ENCODE peak calls at places on chromosomes 6 and 20, in five cellular contexts. One of them, this sample, is unnamed.

GRCh38 chr6:19692506-19693298 is 144.5 kb upstream of the ID4 start:
- DNase-seq in body of pancreas: no peak
- DNase-seq in progenitor cell of endocrine pancreas: no peak
- DNase-seq in stimulated activated CD8-positive, alpha-beta memory T cell treated with anti-CD3 and anti-CD28 coated beads, Interleukin-15, amount 100 ng/mL, for 48 hours: no peak
- DNase-seq in omental fat pad: no peak
- DNase-seq in this sample: no peak

GRCh38 chr20:21562656-21563055 is 48.8 kb upstream of the NKX2-2 start:
- DNase-seq in body of pancreas: no peak
- DNase-seq in progenitor cell of endocrine pancreas: no peak
- DNase-seq in stimulated activated CD8-positive, alpha-beta memory T cell treated with anti-CD3 and anti-CD28 coated beads, Interleukin-15, amount 100 ng/mL, for 48 hours: no peak
- DNase-seq in omental fat pad: no peak
- DNase-seq in this sample: no peak

GRCh38 chr6:125904871-125905270 is 51.7 kb upstream of the HINT3 start:
- DNase-seq in body of pancreas: no peak
- DNase-seq in progenitor cell of endocrine pancreas: no peak
- DNase-seq in stimulated activated CD8-positive, alpha-beta memory T cell treated with anti-CD3 and anti-CD28 coated beads, Interleukin-15, amount 100 ng/mL, for 48 hours: peak; percentile 64
- DNase-seq in omental fat pad: no peak
- DNase-seq in this sample: no peak

GRCh38 chr6:166848979-166849756 is 107.2 kb downstream of the RNASET2 start:
- DNase-seq in body of pancreas: no peak
- DNase-seq in progenitor cell of endocrine pancreas: no peak
- DNase-seq in stimulated activated CD8-positive, alpha-beta memory T cell treated with anti-CD3 and anti-CD28 coated beads, Interleukin-15, amount 100 ng/mL, for 48 hours: no peak
- DNase-seq in omental fat pad: no peak
- DNase-seq in this sample: no peak

GRCh38 chr6:39892490-39893129 is 41.7 kb downstream of the MOCS1 start:
- DNase-seq in body of pancreas: peak; percentile 84
- DNase-seq in progenitor cell of endocrine pancreas: peak; percentile 60
- DNase-seq in stimulated activated CD8-positive, alpha-beta memory T cell treated with anti-CD3 and anti-CD28 coated beads, Interleukin-15, amount 100 ng/mL, for 48 hours: no peak
- DNase-seq in omental fat pad: no peak
- DNase-seq in this sample: peak; percentile 69

GRCh38 chr6:153146413-153146812 is 15.3 kb upstream of the RGS17 start:
- DNase-seq in body of pancreas: no peak
- DNase-seq in progenitor cell of endocrine pancreas: no peak
- DNase-seq in stimulated activated CD8-positive, alpha-beta memory T cell treated with anti-CD3 and anti-CD28 coated beads, Interleukin-15, amount 100 ng/mL, for 48 hours: no peak
- DNase-seq in omental fat pad: no peak
- DNase-seq in this sample: no peak

GRCh38 chr6:30990422-30991086 is 7.0 kb downstream of the MUC21 start:
- DNase-seq in body of pancreas: no peak
- DNase-seq in progenitor cell of endocrine pancreas: no peak
- DNase-seq in stimulated activated CD8-positive, alpha-beta memory T cell treated with anti-CD3 and anti-CD28 coated beads, Interleukin-15, amount 100 ng/mL, for 48 hours: no peak
- DNase-seq in omental fat pad: no peak
- DNase-seq in this sample: no peak

GRCh38 chr20:42083280-42083679 is 465.1 kb upstream of the CHD6 start:
- DNase-seq in body of pancreas: no peak
- DNase-seq in progenitor cell of endocrine pancreas: no peak
- DNase-seq in stimulated activated CD8-positive, alpha-beta memory T cell treated with anti-CD3 and anti-CD28 coated beads, Interleukin-15, amount 100 ng/mL, for 48 hours: no peak
- DNase-seq in omental fat pad: no peak
- DNase-seq in this sample: no peak

GRCh38 chr6:142796024-142796423 is 149.0 kb downstream of the HIVEP2 start:
- DNase-seq in body of pancreas: no peak
- DNase-seq in progenitor cell of endocrine pancreas: no peak
- DNase-seq in stimulated activated CD8-positive, alpha-beta memory T cell treated with anti-CD3 and anti-CD28 coated beads, Interleukin-15, amount 100 ng/mL, for 48 hours: no peak
- DNase-seq in omental fat pad: no peak
- DNase-seq in this sample: no peak

GRCh38 chr20:2301164-2301622 is 5.4 kb downstream of the TGM3 start:
- DNase-seq in body of pancreas: no peak
- DNase-seq in progenitor cell of endocrine pancreas: no peak
- DNase-seq in stimulated activated CD8-positive, alpha-beta memory T cell treated with anti-CD3 and anti-CD28 coated beads, Interleukin-15, amount 100 ng/mL, for 48 hours: no peak
- DNase-seq in omental fat pad: no peak
- DNase-seq in this sample: no peak

GRCh38 chr6:116881236-116881635 is 4.2 kb downstream of the RFX6 start:
- DNase-seq in body of pancreas: no peak
- DNase-seq in progenitor cell of endocrine pancreas: no peak
- DNase-seq in stimulated activated CD8-positive, alpha-beta memory T cell treated with anti-CD3 and anti-CD28 coated beads, Interleukin-15, amount 100 ng/mL, for 48 hours: no peak
- DNase-seq in omental fat pad: no peak
- DNase-seq in this sample: no peak

GRCh38 chr6:168925671-168926070 is 328.0 kb downstream of the THBS2 start:
- DNase-seq in body of pancreas: no peak
- DNase-seq in progenitor cell of endocrine pancreas: no peak
- DNase-seq in stimulated activated CD8-positive, alpha-beta memory T cell treated with anti-CD3 and anti-CD28 coated beads, Interleukin-15, amount 100 ng/mL, for 48 hours: no peak
- DNase-seq in omental fat pad: no peak
- DNase-seq in this sample: no peak

GRCh38 chr6:158803733-158804143 is 15.4 kb downstream of the EZR start:
- DNase-seq in body of pancreas: peak; percentile 55
- DNase-seq in progenitor cell of endocrine pancreas: no peak
- DNase-seq in stimulated activated CD8-positive, alpha-beta memory T cell treated with anti-CD3 and anti-CD28 coated beads, Interleukin-15, amount 100 ng/mL, for 48 hours: no peak
- DNase-seq in omental fat pad: no peak
- DNase-seq in this sample: peak; percentile 67

GRCh38 chr6:40436685-40437604 is 150.2 kb downstream of the LRFN2 start:
- DNase-seq in body of pancreas: no peak
- DNase-seq in progenitor cell of endocrine pancreas: no peak
- DNase-seq in stimulated activated CD8-positive, alpha-beta memory T cell treated with anti-CD3 and anti-CD28 coated beads, Interleukin-15, amount 100 ng/mL, for 48 hours: no peak
- DNase-seq in omental fat pad: no peak
- DNase-seq in this sample: no peak

GRCh38 chr6:36441307-36441894 is 1.3 kb downstream of the PXT1 start:
- DNase-seq in body of pancreas: peak; percentile 92
- DNase-seq in progenitor cell of endocrine pancreas: peak; percentile 15
- DNase-seq in stimulated activated CD8-positive, alpha-beta memory T cell treated with anti-CD3 and anti-CD28 coated beads, Interleukin-15, amount 100 ng/mL, for 48 hours: peak; percentile 86
- DNase-seq in omental fat pad: peak; percentile 69
- DNase-seq in this sample: peak; percentile 98

GRCh38 chr6:68880050-68880449 is 245.0 kb downstream of the ADGRB3 start:
- DNase-seq in body of pancreas: no peak
- DNase-seq in progenitor cell of endocrine pancreas: no peak
- DNase-seq in stimulated activated CD8-positive, alpha-beta memory T cell treated with anti-CD3 and anti-CD28 coated beads, Interleukin-15, amount 100 ng/mL, for 48 hours: no peak
- DNase-seq in omental fat pad: no peak
- DNase-seq in this sample: no peak

GRCh38 chr6:37353761-37354525 is at the start of gene RNF8:
- DNase-seq in body of pancreas: peak; percentile 96
- DNase-seq in progenitor cell of endocrine pancreas: peak; percentile 85
- DNase-seq in stimulated activated CD8-positive, alpha-beta memory T cell treated with anti-CD3 and anti-CD28 coated beads, Interleukin-15, amount 100 ng/mL, for 48 hours: peak; percentile 91
- DNase-seq in omental fat pad: peak; percentile 73
- DNase-seq in this sample: peak; percentile 92

GRCh38 chr20:62898970-62899632 is 27.2 kb downstream of the DIDO1 start:
- DNase-seq in body of pancreas: no peak
- DNase-seq in progenitor cell of endocrine pancreas: no peak
- DNase-seq in stimulated activated CD8-positive, alpha-beta memory T cell treated with anti-CD3 and anti-CD28 coated beads, Interleukin-15, amount 100 ng/mL, for 48 hours: no peak
- DNase-seq in omental fat pad: no peak
- DNase-seq in this sample: no peak

GRCh38 chr6:593139-593906 is 63.6 kb downstream of the HUS1B start:
- DNase-seq in body of pancreas: peak; percentile 61
- DNase-seq in progenitor cell of endocrine pancreas: peak; percentile 35
- DNase-seq in stimulated activated CD8-positive, alpha-beta memory T cell treated with anti-CD3 and anti-CD28 coated beads, Interleukin-15, amount 100 ng/mL, for 48 hours: peak; percentile 15
- DNase-seq in omental fat pad: peak; percentile 59
- DNase-seq in this sample: peak; percentile 67

GRCh38 chr6:87297115-87297514 is 25.3 kb upstream of the SMIM8 start:
- DNase-seq in body of pancreas: no peak
- DNase-seq in progenitor cell of endocrine pancreas: no peak
- DNase-seq in stimulated activated CD8-positive, alpha-beta memory T cell treated with anti-CD3 and anti-CD28 coated beads, Interleukin-15, amount 100 ng/mL, for 48 hours: no peak
- DNase-seq in omental fat pad: no peak
- DNase-seq in this sample: no peak

GRCh38 chr6:143965503-143966171 is 42.4 kb downstream of the PLAGL1 start:
- DNase-seq in body of pancreas: no peak
- DNase-seq in progenitor cell of endocrine pancreas: no peak
- DNase-seq in stimulated activated CD8-positive, alpha-beta memory T cell treated with anti-CD3 and anti-CD28 coated beads, Interleukin-15, amount 100 ng/mL, for 48 hours: no peak
- DNase-seq in omental fat pad: no peak
- DNase-seq in this sample: no peak

GRCh38 chr6:132392292-132392691 is 9.0 kb downstream of the MOXD1 start:
- DNase-seq in body of pancreas: no peak
- DNase-seq in progenitor cell of endocrine pancreas: no peak
- DNase-seq in stimulated activated CD8-positive, alpha-beta memory T cell treated with anti-CD3 and anti-CD28 coated beads, Interleukin-15, amount 100 ng/mL, for 48 hours: no peak
- DNase-seq in omental fat pad: no peak
- DNase-seq in this sample: no peak

GRCh38 chr20:13524339-13524738 is 114.4 kb downstream of the TASP1 start:
- DNase-seq in body of pancreas: no peak
- DNase-seq in progenitor cell of endocrine pancreas: no peak
- DNase-seq in stimulated activated CD8-positive, alpha-beta memory T cell treated with anti-CD3 and anti-CD28 coated beads, Interleukin-15, amount 100 ng/mL, for 48 hours: no peak
- DNase-seq in omental fat pad: no peak
- DNase-seq in this sample: no peak

GRCh38 chr6:88867841-88868558 is 95.4 kb downstream of the RNGTT start:
- DNase-seq in body of pancreas: no peak
- DNase-seq in progenitor cell of endocrine pancreas: no peak
- DNase-seq in stimulated activated CD8-positive, alpha-beta memory T cell treated with anti-CD3 and anti-CD28 coated beads, Interleukin-15, amount 100 ng/mL, for 48 hours: no peak
- DNase-seq in omental fat pad: no peak
- DNase-seq in this sample: peak; percentile 50

GRCh38 chr6:76862966-76863365 is 600.3 kb downstream of the HTR1B start:
- DNase-seq in body of pancreas: no peak
- DNase-seq in progenitor cell of endocrine pancreas: no peak
- DNase-seq in stimulated activated CD8-positive, alpha-beta memory T cell treated with anti-CD3 and anti-CD28 coated beads, Interleukin-15, amount 100 ng/mL, for 48 hours: no peak
- DNase-seq in omental fat pad: no peak
- DNase-seq in this sample: no peak

GRCh38 chr6:22279427-22279826 is 17.4 kb downstream of the PRL start:
- DNase-seq in body of pancreas: no peak
- DNase-seq in progenitor cell of endocrine pancreas: no peak
- DNase-seq in stimulated activated CD8-positive, alpha-beta memory T cell treated with anti-CD3 and anti-CD28 coated beads, Interleukin-15, amount 100 ng/mL, for 48 hours: no peak
- DNase-seq in omental fat pad: no peak
- DNase-seq in this sample: no peak

GRCh38 chr6:118912646-118913045 is 18.7 kb downstream of the ASF1A start:
- DNase-seq in body of pancreas: no peak
- DNase-seq in progenitor cell of endocrine pancreas: no peak
- DNase-seq in stimulated activated CD8-positive, alpha-beta memory T cell treated with anti-CD3 and anti-CD28 coated beads, Interleukin-15, amount 100 ng/mL, for 48 hours: no peak
- DNase-seq in omental fat pad: no peak
- DNase-seq in this sample: no peak

GRCh38 chr6:42402184-42402583 is 49.5 kb downstream of the TRERF1 start:
- DNase-seq in body of pancreas: no peak
- DNase-seq in progenitor cell of endocrine pancreas: no peak
- DNase-seq in stimulated activated CD8-positive, alpha-beta memory T cell treated with anti-CD3 and anti-CD28 coated beads, Interleukin-15, amount 100 ng/mL, for 48 hours: peak; percentile 61
- DNase-seq in omental fat pad: no peak
- DNase-seq in this sample: no peak

GRCh38 chr6:36123270-36124139 is 6.8 kb upstream of the MAPK13 start:
- DNase-seq in body of pancreas: peak; percentile 86
- DNase-seq in progenitor cell of endocrine pancreas: peak; percentile 60
- DNase-seq in stimulated activated CD8-positive, alpha-beta memory T cell treated with anti-CD3 and anti-CD28 coated beads, Interleukin-15, amount 100 ng/mL, for 48 hours: peak; percentile 83
- DNase-seq in omental fat pad: peak; percentile 80
- DNase-seq in this sample: peak; percentile 66